ENCODE peak calls at places on chromosomes 1 and 21, in six cellular contexts. K is fibroblast of lung, V is GM23248, W is neural progenitor cell, M is SK-N-SH, R is PC-3. A is an unnamed sample. For H3K9me3 and H3K79me2, the result is how much of the 10 kb centered on the place peaks cover.

GRCh38 chr1:7856345-7856744 is 3.5 kb upstream of the UTS2 start:
- DNase-seq in K (no peak), R (no peak), M (no peak), W (peak), V (no peak), A (no peak)

GRCh38 chr1:188023206-188023605 is 1194.5 kb downstream of the PLA2G4A start:
- DNase-seq in M (no peak), K (peak), W (no peak), V (peak), R (peak), A (no peak)

GRCh38 chr1:9275161-9275560 is 17.5 kb upstream of the SPSB1 start:
- DNase-seq in R (no peak), V (no peak), M (no peak), K (no peak), W (no peak), A (no peak)

GRCh38 chr1:190320952-190321351 is 156.7 kb downstream of the BRINP3 start:
- DNase-seq in R (peak), M (peak), K (peak), V (no peak), W (peak), A (peak)

GRCh38 chr21:29025328-29025713 is 853 bp downstream of the USP16 start:
- DNase-seq in R (peak), V (peak), M (no peak), K (peak), W (peak), A (no peak)

GRCh38 chr1:18234790-18235242 is 127.2 kb downstream of the IGSF21 start:
- DNase-seq in K (no peak), V (peak), W (peak), M (peak), R (peak), A (no peak)

GRCh38 chr1:149997585-149998262 is 12.8 kb downstream of the OTUD7B start:
- DNase-seq in M (no peak), K (no peak), R (no peak), W (no peak), V (no peak), A (no peak)

GRCh38 chr1:39317910-39318633 is 113.6 kb downstream of the MACF1 start:
- DNase-seq in R (no peak), V (no peak), K (peak), W (no peak), M (no peak), A (no peak)

GRCh38 chr1:100187912-100188311 is 9.9 kb upstream of the LRRC39 start:
- DNase-seq in V (peak), R (no peak), W (no peak), M (no peak), K (peak), A (no peak)

GRCh38 chr1:14516974-14517812 is 81.3 kb upstream of the KAZN start:
- DNase-seq in R (peak), V (peak), W (no peak), K (peak), M (no peak), A (no peak)

GRCh38 chr1:153791856-153792253 is 16.6 kb downstream of the SLC27A3 start:
- DNase-seq in W (no peak), K (peak), M (no peak), V (peak), R (no peak), A (no peak)

GRCh38 chr1:188017921-188018320 is 1189.2 kb downstream of the PLA2G4A start:
- DNase-seq in W (no peak), V (no peak), K (no peak), R (no peak), M (no peak), A (no peak)

GRCh38 chr1:227568593-227568992 is 5.2 kb downstream of the ZNF678 start:
- DNase-seq in R (no peak), V (no peak), M (no peak), W (no peak), K (no peak), A (no peak)

GRCh38 chr1:212379366-212379765 is 35.3 kb downstream of the PACC1 start:
- DNase-seq in R (no peak), W (no peak), K (no peak), V (no peak), M (no peak), A (no peak)

GRCh38 chr1:44002165-44002564 is 10.8 kb downstream of the CCDC24 start:
- DNase-seq in W (no peak), M (no peak), K (no peak), R (no peak), V (no peak), A (no peak)

GRCh38 chr1:24987875-24988559 is 57.9 kb upstream of the RUNX3 start:
- DNase-seq in W (no peak), K (no peak), M (no peak), V (no peak), R (no peak), A (no peak)

GRCh38 chr1:29243023-29243862 is 6.9 kb downstream of the PTPRU start:
- DNase-seq in W (no peak), R (no peak), K (no peak), M (no peak), V (no peak), A (no peak)

GRCh38 chr1:17061486-17062271 is 7.8 kb upstream of the SDHB start:
- DNase-seq in W (no peak), M (no peak), V (no peak), K (peak), R (no peak), A (no peak)

GRCh38 chr1:1678581-1679380 is 13.8 kb downstream of the SLC35E2B start:
- DNase-seq in V (no peak), M (peak), R (peak), W (no peak), K (no peak), A (peak)

GRCh38 chr1:45299981-45300668 is 26.6 kb upstream of the HPDL start:
- DNase-seq in K (peak), M (peak), R (peak), W (peak), V (peak), A (peak)

GRCh38 chr1:231387770-231388669 is 34.1 kb downstream of the EGLN1 start:
- DNase-seq in V (peak), K (peak), W (no peak), R (peak), M (no peak), A (no peak)

GRCh38 chr1:218332416-218332815 is 12.7 kb upstream of the TGFB2 start:
- DNase-seq in W (no peak), R (peak), V (no peak), K (peak), M (no peak), A (no peak)

GRCh38 chr1:66182551-66183178 is 351.3 kb upstream of the SGIP1 start:
- DNase-seq in K (peak), R (no peak), M (peak), V (peak), W (peak), A (peak)

GRCh38 chr1:241848680-241849344 is 808 bp downstream of the EXO1 start:
- DNase-seq in K (no peak), M (no peak), R (no peak), W (peak), V (no peak), A (no peak)

GRCh38 chr1:181383695-181384094 is 99.6 kb upstream of the CACNA1E start:
- DNase-seq in R (no peak), W (no peak), K (no peak), M (no peak), V (no peak), A (peak)

GRCh38 chr1:50047916-50048694 is 24.4 kb upstream of the AGBL4 start:
- DNase-seq in V (no peak), M (peak), W (peak), K (no peak), R (no peak), A (no peak)

GRCh38 chr1:37630426-37631038 is 4.2 kb downstream of the RSPO1 start:
- DNase-seq in R (no peak), M (no peak), W (peak), V (no peak), K (no peak), A (no peak)

GRCh38 chr21:33123396-33124120 is 53.6 kb downstream of the OLIG1 start:
- DNase-seq in R (no peak), V (peak), M (no peak), K (no peak), W (no peak), A (no peak)

DNA sequence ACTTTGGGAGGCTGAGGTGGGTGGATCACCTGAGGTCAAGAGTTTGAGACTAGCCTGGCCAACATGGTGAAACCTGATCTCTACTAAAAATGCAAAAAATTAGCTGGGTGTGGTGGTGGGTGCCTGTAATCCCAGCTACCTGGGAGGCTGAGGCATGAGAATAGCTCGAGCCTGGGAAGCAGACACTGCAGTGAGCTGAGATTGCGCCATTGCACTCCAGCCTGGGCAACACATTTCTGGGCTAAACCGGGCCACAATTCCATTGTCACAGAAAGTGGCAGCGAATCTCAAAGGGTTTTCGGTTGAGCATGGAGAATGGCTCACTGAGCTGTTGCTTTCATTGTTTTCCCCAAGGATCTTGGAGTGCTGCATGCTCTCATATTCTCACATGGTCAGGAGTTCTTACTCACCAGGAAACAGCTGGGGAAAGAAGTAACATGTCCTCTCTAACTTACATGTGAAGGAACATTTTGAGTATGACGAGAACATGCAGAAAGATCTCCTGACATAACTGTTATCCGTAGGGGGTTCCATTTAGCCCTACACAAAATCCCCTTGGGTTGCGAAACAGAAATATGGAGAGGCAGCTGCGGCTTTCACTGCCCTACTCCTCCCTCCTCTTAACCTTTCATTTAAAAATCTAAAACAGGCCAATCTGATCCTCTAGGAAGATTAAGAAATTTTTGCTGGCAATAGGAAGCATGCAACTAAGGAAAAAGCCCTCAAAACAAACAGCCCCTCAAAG is 341.1 kb downstream of the PCP4 start:
- DNase-seq in K (no peak), W (no peak), M (no peak), R (no peak), V (no peak), A (no peak)
- H3K9me3 ChIP-seq in K (under half), W (under half), M (under half), R (under half), V (under half), A (under half)

GRCh38 chr1:180271640-180272255 is 41.7 kb downstream of the LHX4 start:
- DNase-seq in M (no peak), V (no peak), R (no peak), K (no peak), W (no peak), A (no peak)
- H3K79me2 ChIP-seq in M (under half), V (under half), R (under half), K (under half), W (under half), A (under half)

DNA sequence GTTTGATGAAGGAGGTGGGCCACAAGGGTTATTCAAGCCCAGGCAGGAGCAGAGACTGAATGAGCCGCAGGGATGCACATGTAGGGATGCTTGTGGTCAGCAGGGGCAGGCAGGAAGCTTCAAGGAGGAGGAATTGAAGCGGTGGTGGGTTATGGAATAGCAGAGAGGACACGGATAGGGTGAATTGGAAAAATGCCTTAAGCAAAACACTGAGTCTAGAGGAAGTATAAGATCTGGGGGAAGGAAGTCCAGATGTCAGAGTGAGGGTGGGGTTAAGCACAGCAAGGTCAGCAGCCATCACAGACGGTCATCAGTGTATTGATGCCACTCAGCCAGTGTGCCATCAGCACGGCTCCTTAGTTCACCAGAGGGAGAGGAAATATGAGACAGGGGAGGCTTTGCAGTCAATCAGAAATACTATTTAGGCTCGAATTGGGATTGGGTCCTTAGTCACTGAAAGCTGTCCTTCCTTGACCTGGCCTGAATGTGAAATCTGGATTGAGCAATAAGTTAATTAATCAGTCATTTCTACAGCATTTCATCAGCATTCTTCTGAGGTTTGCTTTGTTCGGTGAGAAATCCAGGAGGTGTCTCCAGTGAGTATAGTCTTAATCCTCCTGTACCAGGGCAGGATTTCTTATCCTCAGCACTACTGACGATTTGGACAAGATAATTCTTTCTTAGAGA is 6.0 kb upstream of the LCE1F start:
- DNase-seq in M (no peak), R (no peak), V (peak), K (no peak), W (no peak), A (no peak)
- H3K9me3 ChIP-seq in M (under half), R (under half), V (under half), K (under half), W (under half), A (under half)

GRCh38 chr1:244054924-244055263 is 3.8 kb downstream of the ZBTB18 start:
- DNase-seq in R (no peak), V (no peak), W (no peak), K (no peak), M (no peak), A (no peak)
- H3K79me2 ChIP-seq in R (under half), V (under half), W (half or more), K (under half), M (half or more), A (half or more)

GRCh38 chr21:39849014-39849655 is 18.1 kb upstream of the PCP4 start:
- DNase-seq in W (no peak), R (no peak), K (peak), V (no peak), M (no peak), A (no peak)

GRCh38 chr21:39845581-39846130 is 21.6 kb upstream of the PCP4 start:
- DNase-seq in R (no peak), V (no peak), M (no peak), W (peak), K (peak), A (no peak)

GRCh38 chr21:39850333-39850732 is 16.9 kb upstream of the PCP4 start:
- DNase-seq in W (no peak), V (no peak), M (no peak), R (no peak), K (no peak), A (no peak)

GRCh38 chr21:39851219-39851618 is 16.0 kb upstream of the PCP4 start:
- DNase-seq in V (no peak), W (no peak), R (no peak), K (no peak), M (no peak), A (no peak)

GRCh38 chr21:39847877-39848276 is 19.4 kb upstream of the PCP4 start:
- DNase-seq in W (no peak), K (no peak), M (no peak), R (no peak), V (no peak), A (no peak)
- H3K9me3 ChIP-seq in W (under half), K (under half), M (under half), R (under half), V (under half), A (under half)

GRCh38 chr1:41838266-41838665 is 80.5 kb downstream of the HIVEP3 start:
- DNase-seq in R (no peak), W (no peak), V (no peak), K (no peak), M (no peak), A (no peak)
- H3K79me2 ChIP-seq in R (under half), W (under half), V (under half), K (under half), M (under half), A (under half)

GRCh38 chr1:30388386-30388785 is 335.0 kb downstream of the MATN1 start:
- DNase-seq in R (no peak), K (no peak), W (no peak), V (no peak), M (no peak), A (no peak)
- H3K9me3 ChIP-seq in R (under half), K (under half), W (under half), V (under half), M (under half), A (under half)

DNA sequence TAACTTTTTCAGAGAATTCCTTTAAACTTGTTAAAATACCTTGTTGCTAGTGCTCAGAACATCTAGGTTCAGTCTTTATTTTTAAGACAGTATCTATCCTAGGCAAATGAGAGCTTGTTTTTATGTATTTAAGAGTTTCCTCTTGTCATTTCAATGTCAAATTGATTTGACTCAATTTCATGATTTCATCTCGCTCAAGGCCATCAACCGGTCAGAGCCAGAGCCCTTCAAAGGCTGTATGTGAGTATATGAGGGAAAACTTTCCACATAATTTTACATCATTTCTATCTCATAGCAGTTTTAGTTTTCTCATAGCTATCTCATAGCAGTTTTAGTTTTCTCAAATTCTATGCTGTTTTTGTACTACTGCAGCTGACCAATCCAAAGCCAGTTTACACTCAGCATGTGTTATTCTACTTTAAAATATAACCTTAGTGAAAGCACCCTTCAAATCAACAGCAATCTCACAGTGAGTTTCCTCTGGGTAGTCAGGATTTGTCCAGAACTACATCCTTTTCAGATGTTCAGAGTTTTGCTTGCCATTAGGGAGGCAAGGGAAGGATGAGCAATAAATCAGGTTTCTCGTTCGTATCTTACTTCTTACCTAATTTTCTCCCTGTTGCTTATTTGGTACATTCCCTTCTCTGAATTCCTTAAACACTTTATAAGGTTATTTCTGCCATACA is 12.7 kb downstream of the HNRNPU start:
- DNase-seq in W (no peak), V (no peak), K (no peak), M (no peak), R (no peak), A (no peak)
- H3K79me2 ChIP-seq in W (half or more), V (half or more), K (under half), M (half or more), R (half or more), A (half or more)

GRCh38 chr1:247184254-247184653 is 12.4 kb upstream of the ZNF124 start:
- DNase-seq in V (no peak), R (no peak), K (no peak), W (no peak), M (no peak), A (no peak)
- H3K9me3 ChIP-seq in V (under half), R (under half), K (under half), W (under half), M (under half), A (under half)